ENCODE peak calls at places on chromosomes 5 and 9, in five cellular contexts. X is HAP-1; G is activated naive CD4-positive, alpha-beta T cell treated with anti-CD3 and anti-CD28 coated beads, Interleukin-2, amount 10 ng/mL, durations not matched to agents 7 days and 5 days; O is NCI-H226; U is iris pigment epithelial cell. D is an unnamed sample.

GRCh38 chr5:172059661-172060100 is 53.2 kb upstream of the FBXW11 start:
- DNase-seq in X (peak; percentile 13), G (no peak), O (no peak), U (no peak), D (no peak)

GRCh38 chr5:16797949-16798348 is 138.1 kb downstream of the MYO10 start:
- DNase-seq in X (no peak), G (no peak), O (no peak), U (no peak), D (no peak)

GRCh38 chr9:88593537-88594185 is 58.7 kb downstream of the NXNL2 start:
- DNase-seq in X (peak; percentile 24), G (peak; percentile 74), O (peak; percentile 33), U (peak; percentile 74), D (peak; percentile 32)

GRCh38 chr9:134181648-134182034 is 17.3 kb upstream of the RNU6ATAC start:
- DNase-seq in X (no peak), G (peak; percentile 38), O (no peak), U (no peak), D (no peak)

GRCh38 chr5:161847896-161848510 is at the start of gene GABRA1:
- DNase-seq in X (no peak), G (no peak), O (no peak), U (no peak), D (no peak)

GRCh38 chr9:4371108-4371507 is 71.2 kb upstream of the GLIS3 start:
- DNase-seq in X (no peak), G (no peak), O (peak; percentile 55), U (peak; percentile 92), D (no peak)

GRCh38 chr9:35627575-35627974 is 9.4 kb upstream of the CD72 start:
- DNase-seq in X (no peak), G (no peak), O (no peak), U (no peak), D (no peak)

GRCh38 chr5:110045153-110045552 is 355.4 kb downstream of the MAN2A1 start:
- DNase-seq in X (no peak), G (no peak), O (no peak), U (peak; percentile 6), D (no peak)

GRCh38 chr9:127664678-127665507 is 41.9 kb upstream of the CFAP157 start:
- DNase-seq in X (no peak), G (no peak), O (no peak), U (peak; percentile 39), D (no peak)

GRCh38 chr9:37104183-37104889 is 16.0 kb upstream of the ZCCHC7 start:
- DNase-seq in X (no peak), G (no peak), O (peak; percentile 58), U (peak; percentile 91), D (no peak)

GRCh38 chr5:106882035-106882434 is 788.7 kb downstream of the EFNA5 start:
- DNase-seq in X (no peak), G (no peak), O (no peak), U (no peak), D (no peak)